ENCODE peak calls at places on chromosomes 16 and 17, in five cellular contexts. P is fibroblast of lung, B is DND-41, N is mammary epithelial cell, U is GM23338. V is an unnamed sample.

GRCh38 chr16:1871974-1872635 is at the start of gene MEIOB:
- DNase-seq in P (no peak), B (no peak), N (no peak), U (peak; percentile 94), V (no peak)

GRCh38 chr16:8936421-8936820 is 27.3 kb downstream of the USP7 start:
- DNase-seq in P (peak; percentile 30), B (peak; percentile 72), N (peak; percentile 74), U (peak; percentile 87), V (peak; percentile 72)

GRCh38 chr17:4852504-4853075 is 19.4 kb downstream of the MINK1 start:
- DNase-seq in P (peak; percentile 41), B (peak; percentile 14), N (peak; percentile 59), U (no peak), V (no peak)

GRCh38 chr17:4389079-4389478 is 22.6 kb upstream of the UBE2G1 start:
- DNase-seq in P (no peak), B (no peak), N (peak; percentile 23), U (peak; percentile 69), V (no peak)

GRCh38 chr17:75108193-75108592 is 1.6 kb upstream of the ARMC7 start:
- DNase-seq in P (no peak), B (no peak), N (no peak), U (no peak), V (no peak)

GRCh38 chr17:51860934-51861561 is 297.5 kb downstream of the CA10 start:
- DNase-seq in P (no peak), B (peak; percentile 40), N (peak; percentile 35), U (peak; percentile 90), V (peak; percentile 45)

GRCh38 chr17:79941088-79942010 is 94.3 kb downstream of the TBC1D16 start:
- DNase-seq in P (no peak), B (no peak), N (no peak), U (no peak), V (no peak)

GRCh38 chr17:4445731-4446130 is 12.0 kb downstream of the SPNS3 start:
- DNase-seq in P (no peak), B (no peak), N (no peak), U (no peak), V (no peak)

GRCh38 chr16:50313596-50314483 is 47.5 kb downstream of the ADCY7 start:
- DNase-seq in P (no peak), B (no peak), N (no peak), U (no peak), V (no peak)

GRCh38 chr17:36850794-36851193 is 86.5 kb upstream of the LHX1 start:
- DNase-seq in P (peak; percentile 34), B (no peak), N (peak; percentile 66), U (no peak), V (no peak)

GRCh38 chr17:40607641-40608040 is 40.0 kb downstream of the SMARCE1 start:
- DNase-seq in P (no peak), B (no peak), N (no peak), U (no peak), V (no peak)

GRCh38 chr17:14310584-14310983 is 9.7 kb downstream of the HS3ST3B1 start:
- DNase-seq in P (no peak), B (no peak), N (peak; percentile 27), U (no peak), V (no peak)

GRCh38 chr17:58447039-58447975 is 30.0 kb upstream of the RNF43 start:
- DNase-seq in P (peak; percentile 87), B (peak; percentile 84), N (peak; percentile 68), U (peak; percentile 94), V (peak; percentile 84)

GRCh38 chr17:19288453-19288852 is 51.3 kb downstream of the EPN2 start:
- DNase-seq in P (no peak), B (no peak), N (no peak), U (peak; percentile 87), V (no peak)

GRCh38 chr16:2692251-2692947 is 10.1 kb downstream of the KCTD5 start:
- DNase-seq in P (no peak), B (no peak), N (no peak), U (peak; percentile 18), V (no peak)

GRCh38 chr16:3999479-3999868 is 116.8 kb downstream of the ADCY9 start:
- DNase-seq in P (peak; percentile 81), B (no peak), N (no peak), U (peak; percentile 66), V (no peak)

GRCh38 chr17:60141111-60142018 is 8.4 kb upstream of the CA4 start:
- DNase-seq in P (peak; percentile 21), B (no peak), N (no peak), U (peak; percentile 50), V (no peak)

GRCh38 chr16:82653550-82654511 is 27.1 kb downstream of the CDH13 start:
- DNase-seq in P (peak; percentile 86), B (peak; percentile 19), N (peak; percentile 89), U (peak; percentile 7), V (peak; percentile 32)

GRCh38 chr17:50721194-50722010 is 2.0 kb downstream of the LUC7L3 start:
- DNase-seq in P (no peak), B (no peak), N (no peak), U (no peak), V (peak; percentile 26)

GRCh38 chr17:82483836-82484235 is 25.3 kb downstream of the NARF start:
- DNase-seq in P (no peak), B (no peak), N (no peak), U (no peak), V (no peak)

GRCh38 chr17:1071103-1071825 is 74.3 kb downstream of the TIMM22 start:
- DNase-seq in P (no peak), B (no peak), N (no peak), U (no peak), V (no peak)

GRCh38 chr16:3029499-3030127 is 5.8 kb downstream of the THOC6 start:
- DNase-seq in P (no peak), B (no peak), N (no peak), U (peak; percentile 56), V (no peak)

GRCh38 chr16:80806957-80807356 is 2.6 kb upstream of the CDYL2 start:
- DNase-seq in P (peak; percentile 49), B (no peak), N (peak; percentile 46), U (no peak), V (no peak)

GRCh38 chr17:79955961-79956735 is 79.5 kb downstream of the TBC1D16 start:
- DNase-seq in P (no peak), B (no peak), N (no peak), U (no peak), V (no peak)

GRCh38 chr17:55625516-55625915 is 97.1 kb downstream of the TMEM100 start:
- DNase-seq in P (no peak), B (no peak), N (no peak), U (no peak), V (peak; percentile 44)

GRCh38 chr17:68095205-68095811 is 59.8 kb downstream of the KPNA2 start:
- DNase-seq in P (no peak), B (peak; percentile 3), N (no peak), U (no peak), V (no peak)

GRCh38 chr17:42345396-42346078 is 42.7 kb downstream of the STAT3 start:
- DNase-seq in P (no peak), B (no peak), N (no peak), U (no peak), V (no peak)

GRCh38 chr17:82318169-82318498 is 726 bp upstream of the CD7 start:
- DNase-seq in P (no peak), B (no peak), N (no peak), U (no peak), V (no peak)

GRCh38 chr17:47844230-47844629 is 3.2 kb upstream of the SCRN2 start:
- DNase-seq in P (no peak), B (no peak), N (no peak), U (no peak), V (no peak)

GRCh38 chr16:49832177-49832576 is 23.7 kb downstream of the ZNF423 start:
- DNase-seq in P (no peak), B (no peak), N (no peak), U (no peak), V (no peak)

GRCh38 chr17:9427460-9428315 is 147.9 kb downstream of the STX8 start:
- DNase-seq in P (no peak), B (no peak), N (peak; percentile 20), U (no peak), V (no peak)

GRCh38 chr17:81480140-81480917 is 32.3 kb downstream of the ACTG1 start:
- DNase-seq in P (peak; percentile 63), B (no peak), N (no peak), U (no peak), V (no peak)

GRCh38 chr16:23223368-23223767 is 40.8 kb downstream of the SCNN1G start:
- DNase-seq in P (no peak), B (no peak), N (no peak), U (peak; percentile 50), V (no peak)

GRCh38 chr17:16491131-16491702 is 776 bp downstream of the LRRC75A start:
- DNase-seq in P (no peak), B (peak; percentile 12), N (no peak), U (peak; percentile 64), V (no peak)

GRCh38 chr17:18319604-18320256 is 4.6 kb downstream of the SMCR8 start:
- DNase-seq in P (peak; percentile 74), B (peak; percentile 26), N (peak; percentile 30), U (peak; percentile 78), V (peak; percentile 70)

GRCh38 chr17:63435681-63436522 is 10.2 kb downstream of the CYB561 start:
- DNase-seq in P (no peak), B (no peak), N (no peak), U (peak; percentile 84), V (no peak)
- H3K4me2 ChIP-seq in P (no peak overlapping the region), B (no peak overlapping the region), N (no peak overlapping the region), U (peak overlapping the region; percentile 48), V (no peak overlapping the region)

GRCh38 chr16:12900599-12901203 is 697 bp upstream of the SHISA9 start:
- DNase-seq in P (no peak), B (no peak), N (no peak), U (peak; percentile 53), V (no peak)
- TF ChIP-seq EZH2 in P (no peak), B (no peak), N (no peak), U (peak; percentile 34), V (no peak)

DNA sequence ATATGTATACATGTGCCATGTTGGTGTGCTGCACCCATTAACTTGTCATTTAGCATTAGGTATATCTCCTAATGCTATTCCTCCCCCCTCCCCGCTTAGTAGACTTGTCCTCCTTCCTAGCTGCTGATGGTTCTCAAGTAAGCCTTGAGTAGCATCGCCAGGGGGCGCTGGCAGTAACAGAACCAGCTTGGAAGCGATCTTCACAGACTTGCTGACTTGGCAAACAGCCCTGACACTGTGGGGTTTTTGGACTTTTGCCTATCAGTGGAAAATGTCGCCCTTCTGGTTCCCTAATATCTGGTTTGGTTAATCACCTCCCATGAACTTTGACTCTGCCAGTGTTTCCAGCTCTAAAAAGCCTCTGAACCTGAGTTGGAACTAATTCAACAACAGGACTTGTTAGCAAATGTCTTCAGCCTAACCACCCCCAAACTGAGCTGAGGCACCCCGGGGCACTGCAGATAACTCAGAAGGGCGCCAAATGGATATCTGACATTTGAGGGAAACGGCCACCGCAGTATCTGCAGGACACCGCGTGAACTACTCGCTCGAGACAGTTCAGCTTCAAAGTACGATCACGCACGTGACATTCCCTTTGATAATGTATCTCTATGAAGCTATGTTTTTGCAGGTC is 15.4 kb upstream of the SPATA32 start:
- DNase-seq in P (peak; percentile 93), B (peak; percentile 88), N (peak; percentile 72), U (peak; percentile 98), V (peak; percentile 89)
- H3K4me2 ChIP-seq in P (no peak overlapping the region), B (no peak overlapping the region), N (no peak overlapping the region), U (no peak overlapping the region), V (no peak overlapping the region)

DNA sequence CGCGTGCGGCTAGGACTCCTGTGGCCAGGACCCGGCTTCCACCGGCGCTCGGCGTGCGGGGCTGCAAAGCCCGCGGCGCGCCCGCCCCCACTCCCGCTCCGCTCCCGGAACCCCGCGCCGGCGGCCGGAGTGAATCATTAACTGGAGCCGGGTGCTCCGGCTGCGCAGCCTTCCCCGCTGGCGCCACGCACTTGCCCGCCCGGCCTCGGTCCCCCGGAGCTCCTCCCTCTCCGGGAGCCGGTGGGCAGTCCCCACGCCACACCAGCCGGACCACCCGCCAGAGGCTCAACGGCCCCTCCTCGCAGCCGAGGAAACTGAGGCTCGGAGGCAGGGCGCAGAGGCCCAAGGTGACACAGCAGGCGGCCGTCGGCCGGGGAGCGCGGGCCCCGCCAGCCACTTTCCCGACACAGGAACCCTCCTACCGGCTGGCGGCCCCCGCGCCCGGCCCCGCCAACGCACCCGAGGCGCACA is 580 bp downstream of the BCAR1 start:
- DNase-seq in P (no peak), B (no peak), N (no peak), U (no peak), V (no peak)
- TF ChIP-seq EZH2 in P (no peak), B (no peak), N (no peak), U (no peak), V (no peak)